ENCODE peak calls at places on chromosomes 3 and 15, in four cellular contexts. V is mesendoderm, P is H1, I is H9. T is an unnamed sample. For H3K79me2, the result is how much of the 10 kb centered on the place peaks cover.

GRCh38 chr3:108877906-108878305 is 55.3 kb downstream of the TRAT1 start:
- DNase-seq in I (no peak), P (no peak), V (no peak), T (no peak)

GRCh38 chr15:25706176-25706970 is 156.8 kb downstream of the ATP10A start:
- DNase-seq in I (no peak), V (no peak), P (no peak), T (peak)

GRCh38 chr15:70093070-70093469 is 4.6 kb downstream of the TLE3 start:
- DNase-seq in P (no peak), I (no peak), V (peak), T (no peak)

GRCh38 chr15:65384505-65384894 is 6.7 kb upstream of the IGDCC3 start:
- DNase-seq in I (no peak), P (no peak), V (no peak), T (no peak)

GRCh38 chr15:61946778-61947177 is 113.5 kb downstream of the VPS13C start:
- DNase-seq in P (no peak), I (no peak), V (no peak), T (no peak)

GRCh38 chr3:174955513-174956001 is 96.4 kb downstream of the NAALADL2 start:
- DNase-seq in P (no peak), V (peak), I (no peak), T (peak)

GRCh38 chr15:52483712-52484111 is 45.0 kb downstream of the MYO5A start:
- DNase-seq in V (no peak), P (no peak), I (no peak), T (no peak)

GRCh38 chr15:76311071-76311956 is at the start of gene ETFA:
- DNase-seq in P (peak), V (peak), I (peak), T (peak)

GRCh38 chr15:75966073-75966472 is 46.2 kb downstream of the NRG4 start:
- DNase-seq in V (no peak), P (no peak), I (no peak), T (peak)

GRCh38 chr3:57279685-57280084 is 12.8 kb downstream of the ASB14 start:
- DNase-seq in V (no peak), I (no peak), P (no peak), T (no peak)

GRCh38 chr15:101250331-101250730 is 1.5 kb downstream of the CHSY1 start:
- DNase-seq in P (no peak), V (no peak), I (no peak), T (peak)

GRCh38 chr3:46944191-46944590 is 32.4 kb downstream of the CCDC12 start:
- DNase-seq in V (peak), P (no peak), I (no peak), T (no peak)

GRCh38 chr3:31481697-31482096 is 51.0 kb upstream of the STT3B start:
- DNase-seq in I (no peak), P (no peak), V (no peak), T (peak)

GRCh38 chr3:41088882-41089281 is 110.4 kb upstream of the CTNNB1 start:
- DNase-seq in V (no peak), I (no peak), P (no peak), T (no peak)

GRCh38 chr15:33580526-33580925 is 269.8 kb downstream of the RYR3 start:
- DNase-seq in I (no peak), P (no peak), V (no peak), T (peak)

GRCh38 chr3:57559526-57559925 is 3.5 kb downstream of the PDE12 start:
- DNase-seq in I (no peak), P (no peak), V (no peak), T (no peak)

GRCh38 chr3:100603449-100603848 is 6.0 kb upstream of the ADGRG7 start:
- DNase-seq in V (peak), P (no peak), I (peak), T (peak)

GRCh38 chr3:48088056-48088748 is 72.0 kb upstream of the MAP4 start:
- DNase-seq in V (peak), P (peak), I (peak), T (no peak)

GRCh38 chr3:155281892-155282291 is 11.6 kb downstream of the STRIT1 start:
- DNase-seq in I (no peak), P (no peak), V (peak), T (peak)

GRCh38 chr3:59121346-59122144 is 71.7 kb upstream of the CFAP20DC start:
- DNase-seq in V (peak), P (no peak), I (no peak), T (no peak)

GRCh38 chr3:190877925-190878324 is 15.4 kb upstream of the GMNC start:
- DNase-seq in I (peak), P (peak), V (peak), T (peak)

GRCh38 chr3:30341851-30342250 is 264.6 kb upstream of the TGFBR2 start:
- DNase-seq in P (no peak), V (no peak), I (no peak), T (no peak)

GRCh38 chr3:125433091-125433534 is 58.0 kb upstream of the ZNF148 start:
- DNase-seq in P (peak), V (no peak), I (no peak), T (no peak)

GRCh38 chr3:108804437-108804836 is 18.1 kb upstream of the TRAT1 start:
- DNase-seq in P (no peak), V (no peak), I (no peak), T (peak)

GRCh38 chr3:11717768-11718581 is 74.3 kb upstream of the VGLL4 start:
- DNase-seq in V (no peak), P (no peak), I (no peak), T (no peak)

GRCh38 chr3:25566358-25566920 is 98.3 kb downstream of the TOP2B start:
- DNase-seq in I (no peak), V (peak), P (no peak), T (no peak)

GRCh38 chr3:123481071-123481470 is 32.2 kb upstream of the ADCY5 start:
- DNase-seq in P (no peak), I (no peak), V (no peak), T (no peak)

GRCh38 chr15:47618216-47618615 is 99.1 kb upstream of the SEMA6D start:
- DNase-seq in V (no peak), P (no peak), I (no peak), T (no peak)

GRCh38 chr15:96972201-96972600 is 641.7 kb downstream of the NR2F2 start:
- DNase-seq in P (no peak), I (no peak), V (no peak), T (no peak)

GRCh38 chr3:193743702-193744047 is 150.7 kb downstream of the OPA1 start:
- DNase-seq in V (no peak), P (no peak), I (no peak), T (no peak)
- H3K9ac ChIP-seq in V (no peak), P (no peak), I (no peak), T (no peak)

DNA sequence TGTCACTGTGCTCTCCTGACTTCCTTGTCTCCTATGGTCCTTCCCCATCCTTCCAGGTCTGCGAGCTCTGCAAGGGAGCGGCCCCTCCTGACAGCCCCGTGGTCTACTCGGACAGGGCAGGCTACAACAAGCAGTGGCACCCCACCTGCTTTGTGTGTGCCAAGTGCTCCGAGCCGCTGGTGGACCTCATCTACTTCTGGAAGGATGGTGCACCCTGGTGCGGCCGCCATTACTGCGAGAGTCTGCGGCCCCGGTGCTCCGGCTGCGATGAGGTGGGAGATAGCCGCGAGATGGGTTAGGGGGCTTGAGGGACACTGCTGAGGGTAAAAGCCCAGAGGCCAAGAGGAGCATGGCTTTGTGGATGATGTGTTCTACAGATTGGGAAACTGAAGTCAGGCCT is 63.8 kb downstream of the LMCD1 start:
- DNase-seq in V (no peak), P (no peak), I (no peak), T (no peak)
- H4K8ac ChIP-seq in V (no peak), P (no peak), I (no peak), T (no peak)

GRCh38 chr15:30872341-30872748 is 31.4 kb upstream of the FAN1 start:
- DNase-seq in P (no peak), I (no peak), V (no peak), T (no peak)

GRCh38 chr15:30865257-30865656 is 38.5 kb upstream of the FAN1 start:
- DNase-seq in I (no peak), P (no peak), V (no peak), T (no peak)

GRCh38 chr15:30870681-30871080 is 33.0 kb upstream of the FAN1 start:
- DNase-seq in V (no peak), P (no peak), I (no peak), T (peak)
- H3K79me2 ChIP-seq in V (under half), P (under half), I (under half), T (under half)

DNA sequence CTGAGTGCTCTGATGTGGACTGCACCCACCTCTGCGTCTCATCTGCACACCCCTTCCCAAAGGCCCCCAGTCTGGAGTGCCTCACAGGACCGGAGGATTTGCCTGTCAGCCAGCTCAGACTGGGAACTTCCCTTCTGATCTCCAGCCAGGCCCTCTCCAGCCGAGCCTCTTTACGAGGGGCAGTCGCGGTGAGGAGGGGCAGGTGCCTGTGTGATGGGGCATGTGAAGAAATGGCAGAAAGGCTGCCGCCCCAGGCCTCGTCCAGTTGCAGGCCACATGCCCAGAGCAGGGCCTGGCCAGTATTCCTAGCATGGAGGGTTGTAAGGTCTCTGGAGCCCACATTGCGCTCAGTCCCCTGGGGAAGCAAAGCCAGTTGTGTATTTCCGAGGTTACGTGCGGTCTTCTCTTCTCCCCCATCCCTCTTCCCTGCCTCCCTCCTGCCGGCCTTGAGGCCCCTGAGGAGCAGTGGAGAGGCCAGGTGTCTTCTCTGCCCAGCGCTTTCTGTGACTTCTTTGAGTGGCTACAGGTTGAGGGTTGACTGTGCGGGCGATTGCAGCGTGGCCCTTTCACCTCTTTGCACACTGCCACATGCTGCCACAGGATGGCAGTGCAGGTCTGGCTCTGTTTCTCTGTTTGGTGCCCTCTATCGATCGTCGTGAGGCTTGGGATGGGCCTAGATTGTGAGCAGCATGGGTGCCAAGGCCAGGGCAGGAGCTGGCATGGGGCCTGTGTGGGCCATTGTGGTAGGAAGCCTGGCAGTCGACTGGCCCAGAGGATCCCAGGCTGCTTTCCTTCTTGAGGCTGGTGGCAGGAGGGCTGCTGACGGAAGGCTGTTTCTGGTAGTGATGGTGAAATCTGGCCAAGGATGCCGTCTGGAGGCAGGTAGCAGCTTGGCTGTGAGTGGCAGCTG is 5.3 kb downstream of the CLK3 start:
- DNase-seq in V (peak), P (peak), I (peak), T (peak)
- H3K9ac ChIP-seq in V (no peak), P (no peak), I (no peak), T (no peak)

GRCh38 chr3:20853890-20854289 is 667.9 kb upstream of the SGO1 start:
- DNase-seq in P (no peak), V (no peak), I (no peak), T (no peak)

GRCh38 chr3:20852712-20853111 is 666.7 kb upstream of the SGO1 start:
- DNase-seq in V (no peak), I (no peak), P (no peak), T (no peak)

GRCh38 chr3:20846792-20847191 is 660.8 kb upstream of the SGO1 start:
- DNase-seq in V (no peak), I (no peak), P (no peak), T (no peak)

GRCh38 chr3:20846081-20846480 is 660.1 kb upstream of the SGO1 start:
- DNase-seq in V (no peak), I (no peak), P (no peak), T (no peak)

DNA sequence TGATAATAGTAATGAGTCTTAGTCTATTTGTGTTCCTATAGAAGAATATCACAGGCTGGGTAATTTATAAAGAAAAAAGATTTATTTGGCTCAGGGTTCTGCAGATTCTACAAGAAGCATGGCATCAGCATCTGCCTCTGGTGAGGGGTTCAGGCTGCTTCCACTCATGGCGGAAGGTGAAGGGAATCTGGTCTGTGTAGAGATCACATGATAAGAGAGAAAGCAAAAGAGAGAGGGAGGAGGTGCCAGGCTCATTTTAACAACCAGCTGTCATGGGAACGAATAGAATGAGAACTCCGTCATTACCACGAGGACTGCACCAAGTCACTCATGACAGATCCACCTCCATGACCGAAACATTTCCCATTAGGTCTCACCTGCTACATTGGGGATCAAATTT is 664.0 kb upstream of the SGO1 start:
- DNase-seq in V (peak), I (no peak), P (no peak), T (no peak)
- H4K8ac ChIP-seq in V (no peak), I (no peak), P (no peak), T (no peak)

DNA sequence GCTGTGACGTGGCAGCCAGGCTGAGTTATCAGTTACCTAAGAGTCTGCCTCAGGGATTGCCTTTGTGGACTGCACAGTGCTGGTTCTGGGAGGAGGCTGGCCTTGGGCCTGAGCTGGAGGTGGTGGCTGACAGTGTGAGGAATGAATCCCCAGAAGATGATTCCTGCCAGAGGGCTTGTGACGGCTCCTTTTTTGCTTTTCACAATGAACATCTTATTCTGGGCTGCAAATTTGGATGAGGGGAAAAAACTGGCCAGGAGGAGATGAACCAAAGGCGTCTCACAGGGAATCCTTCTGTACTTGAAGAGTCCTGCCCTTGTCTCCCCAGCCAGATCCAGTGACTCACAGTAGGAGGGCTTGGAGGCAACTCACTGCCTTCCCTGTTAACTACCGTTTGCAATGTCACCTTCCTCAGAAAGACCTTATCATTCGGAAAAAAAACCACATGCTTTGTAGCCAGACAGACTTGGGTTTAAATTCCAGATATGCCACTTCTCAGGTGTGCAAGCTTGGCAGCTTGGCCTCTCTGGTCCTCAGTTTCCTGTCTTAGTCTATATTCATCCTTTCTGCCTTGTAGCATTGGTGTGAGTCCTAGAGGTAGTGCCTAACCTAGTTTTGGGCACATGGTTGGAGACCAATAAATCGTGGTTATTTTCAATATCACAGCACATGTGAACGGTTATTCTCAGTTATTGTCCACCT is 19.1 kb downstream of the ST6GAL1 start:
- DNase-seq in I (no peak), V (no peak), P (no peak), T (peak)
- H3K79me2 ChIP-seq in I (under half), V (under half), P (under half), T (under half)

DNA sequence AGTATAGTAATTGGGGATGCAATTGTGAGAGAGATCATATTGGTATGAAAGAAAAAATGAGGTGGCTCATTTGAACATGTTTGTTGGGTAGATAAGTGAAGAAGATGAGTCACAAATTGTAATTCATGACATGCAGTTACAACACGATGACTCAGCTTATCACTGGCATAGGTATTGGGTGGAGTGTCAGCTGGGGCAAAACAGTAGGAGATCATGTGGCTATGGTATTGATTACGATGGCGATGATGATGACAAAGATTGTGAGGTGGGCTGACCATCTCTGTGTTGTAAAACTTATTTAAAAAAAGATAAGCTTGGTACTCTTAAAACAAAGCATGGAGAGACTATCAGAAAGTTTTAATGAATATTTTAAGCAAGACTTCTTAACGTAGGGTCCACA is 11.6 kb upstream of the DPH6 start:
- DNase-seq in I (no peak), V (peak), P (no peak), T (peak)
- H3K9ac ChIP-seq in I (no peak), V (no peak), P (no peak), T (no peak)

GRCh38 chr3:50262778-50263177 is 6.2 kb upstream of the SEMA3B start:
- DNase-seq in P (no peak), I (no peak), V (no peak), T (no peak)

GRCh38 chr3:50265988-50266387 is 3.0 kb upstream of the SEMA3B start:
- DNase-seq in I (no peak), P (no peak), V (no peak), T (peak)

GRCh38 chr3:50263443-50264388 is 5.2 kb upstream of the SEMA3B start:
- DNase-seq in P (no peak), I (no peak), V (no peak), T (no peak)

GRCh38 chr3:50264964-50265485 is 3.9 kb upstream of the SEMA3B start:
- DNase-seq in P (no peak), V (no peak), I (no peak), T (peak)

DNA sequence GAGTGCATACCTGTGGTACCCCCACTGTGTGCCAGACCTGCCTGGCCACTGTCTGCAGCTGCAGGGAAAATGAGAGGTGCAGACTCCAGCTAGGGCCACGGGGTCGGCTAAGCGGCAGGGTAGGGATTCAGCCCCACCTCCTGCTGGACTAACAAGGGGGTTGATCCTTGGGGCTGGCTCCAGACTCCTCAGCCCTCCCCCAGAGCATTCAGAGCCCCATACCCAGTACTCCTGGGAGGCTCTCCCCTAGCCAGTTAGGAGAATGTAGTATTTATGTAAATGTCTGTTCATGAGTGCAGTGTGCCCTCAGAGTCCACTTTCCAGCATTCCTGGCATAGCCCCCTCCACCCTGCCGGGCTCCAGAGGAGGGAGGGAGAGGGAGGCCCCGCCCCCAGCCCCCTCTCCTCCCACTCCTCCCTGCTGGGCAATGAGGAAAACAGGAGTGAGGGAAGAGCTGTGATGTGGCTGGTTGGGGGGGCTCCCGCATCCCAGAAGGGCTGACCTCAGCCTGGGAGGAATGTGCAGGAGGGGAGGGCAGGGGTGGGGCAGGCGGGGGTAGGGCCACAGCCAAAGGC is 4.5 kb upstream of the SEMA3B start:
- DNase-seq in V (peak), P (peak), I (peak), T (peak)
- H4K8ac ChIP-seq in V (no peak), P (peak), I (no peak), T (peak)

GRCh38 chr3:71987089-71987735 is 202.3 kb upstream of the PROK2 start:
- DNase-seq in I (peak), V (peak), P (no peak), T (no peak)
- H3K79me2 ChIP-seq in I (under half), V (under half), P (under half), T (under half)